ENCODE peak calls at places on chromosomes 3 and 15, in eight cellular contexts. L is keratinocyte; P is hippocampal formation; U is AG09309; Q is CD8-positive, alpha-beta T cell; G is NCI-H1092; K is activated CD8-positive, alpha-beta memory T cell treated with anti-CD3 and anti-CD28 coated beads for 4 hours; C is cardiac muscle cell. S is an unnamed sample.

GRCh38 chr3:9248232-9249191 is 934 bp downstream of the SRGAP3 start:
- DNase-seq in U (no peak), P (no peak), K (no peak), C (no peak), L (no peak), Q (no peak), G (peak; percentile 4), S (no peak)

GRCh38 chr3:176296066-176296597 is 901.1 kb downstream of the TBL1XR1 start:
- DNase-seq in K (no peak), L (no peak), C (no peak), G (no peak), Q (no peak), P (no peak), U (no peak), S (peak; percentile 3)

GRCh38 chr3:73530030-73530411 is 94.7 kb downstream of the PDZRN3 start:
- DNase-seq in K (no peak), U (peak; percentile 90), Q (no peak), G (no peak), C (no peak), L (no peak), P (no peak), S (peak; percentile 71)

GRCh38 chr3:100891033-100891432 is 102.2 kb downstream of the ABI3BP start:
- DNase-seq in C (no peak), K (no peak), P (no peak), Q (no peak), U (no peak), G (no peak), L (no peak), S (peak; percentile 14)

GRCh38 chr3:16221990-16222389 is 42.8 kb downstream of the DPH3 start:
- DNase-seq in L (no peak), K (no peak), Q (no peak), C (no peak), P (no peak), U (no peak), G (no peak), S (no peak)

GRCh38 chr15:38471974-38472373 is 18.0 kb downstream of the FAM98B start:
- DNase-seq in P (no peak), U (no peak), K (no peak), C (no peak), G (no peak), Q (no peak), L (no peak), S (no peak)

GRCh38 chr3:132629928-132630327 is 29.7 kb downstream of the ACAD11 start:
- DNase-seq in Q (no peak), C (no peak), L (no peak), U (peak; percentile 55), K (no peak), P (no peak), G (no peak), S (peak; percentile 62)

GRCh38 chr3:68631810-68632545 is 300.4 kb downstream of the TAFA4 start:
- DNase-seq in G (no peak), P (no peak), C (no peak), L (no peak), U (no peak), Q (no peak), K (no peak), S (no peak)

S was measured in GM03348.